ENCODE peak calls at places on chromosomes 6 and 20, in seven cellular contexts. M is AG09309; N is posterior cingulate gyrus; V is amniotic stem cell; G is fibroblast of lung; K is activated CD4-positive, alpha-beta T cell treated with anti-CD3 and anti-CD28 coated beads, Interleukin-2, amount 50 U/mL, for 24 hours; P is CD14-positive monocyte. U is an unnamed sample.

GRCh38 chr6:108619431-108620197 is 58.9 kb downstream of the FOXO3 start:
- DNase-seq in M (no peak), G (peak), P (no peak), V (no peak), K (no peak), N (no peak), U (no peak)

GRCh38 chr6:38432479-38432878 is 207.2 kb downstream of the BTBD9 start:
- DNase-seq in G (peak), V (no peak), K (no peak), N (no peak), M (no peak), P (no peak), U (no peak)

GRCh38 chr6:118588626-118589025 is 40.5 kb downstream of the PLN start:
- DNase-seq in M (no peak), G (peak), V (no peak), N (no peak), P (no peak), K (no peak), U (no peak)

GRCh38 chr6:112360498-112360897 is 13.4 kb downstream of the RFPL4B start:
- DNase-seq in K (no peak), V (no peak), G (peak), N (no peak), P (no peak), M (no peak), U (no peak)

GRCh38 chr6:138334000-138334399 is 43.7 kb upstream of the SMIM28 start:
- DNase-seq in G (no peak), V (no peak), N (no peak), M (no peak), K (no peak), P (no peak), U (no peak)

GRCh38 chr6:27753668-27754407 is 158.4 kb downstream of the OR2B2 start:
- DNase-seq in P (no peak), M (peak), G (peak), K (peak), N (peak), V (peak), U (peak)

GRCh38 chr6:75633045-75633444 is 31.4 kb downstream of the SENP6 start:
- DNase-seq in K (no peak), M (no peak), N (no peak), G (no peak), V (no peak), P (no peak), U (no peak)

GRCh38 chr6:150417899-150418824 is 49.4 kb downstream of the IYD start:
- DNase-seq in K (peak), N (no peak), M (peak), G (peak), V (peak), P (no peak), U (peak)

GRCh38 chr20:6104493-6105188 is 18.2 kb downstream of the FERMT1 start:
- DNase-seq in G (peak), K (no peak), M (no peak), N (no peak), P (no peak), V (no peak), U (no peak)

GRCh38 chr6:11538799-11539468 is 1.4 kb downstream of the TMEM170B start:
- DNase-seq in K (no peak), P (no peak), G (no peak), N (no peak), M (no peak), V (no peak), U (peak)

GRCh38 chr6:403659-404655 is 12.4 kb downstream of the IRF4 start:
- DNase-seq in N (no peak), M (no peak), G (no peak), K (peak), V (no peak), P (no peak), U (no peak)

GRCh38 chr20:14344746-14345145 is 7.3 kb upstream of the FLRT3 start:
- DNase-seq in N (no peak), V (no peak), G (no peak), K (no peak), P (no peak), M (no peak), U (no peak)

GRCh38 chr6:14476793-14477531 is 359.4 kb downstream of the CD83 start:
- DNase-seq in P (no peak), V (peak), G (peak), M (peak), K (no peak), N (no peak), U (no peak)

GRCh38 chr6:32666420-32667300 is at the start of gene HLA-DQB1:
- DNase-seq in M (no peak), V (no peak), P (no peak), G (no peak), K (peak), N (no peak), U (peak)

GRCh38 chr6:148166339-148166949 is 176.2 kb upstream of the SASH1 start:
- DNase-seq in N (no peak), K (no peak), P (no peak), G (peak), V (peak), M (peak), U (peak)

U was measured in NCI-H526 treated with DMSO at 0.1 percent for 48 hours.